ENCODE peak calls at places on chromosome 3, in five cellular contexts. U, P, V, K and C are unnamed samples.

GRCh38 chr3:188153498-188153948 is 434 bp upstream of the LPP start:
- DNase-seq in P (peak; percentile 89), K (peak; percentile 95), V (no peak), U (peak; percentile 87), C (peak; percentile 75)

GRCh38 chr3:175805825-175806224 is 946.7 kb downstream of the NAALADL2 start:
- DNase-seq in V (no peak), U (no peak), K (no peak), P (no peak), C (no peak)

GRCh38 chr3:187777331-187778046 is 32.2 kb upstream of the BCL6 start:
- DNase-seq in V (no peak), P (peak; percentile 7), K (no peak), U (peak; percentile 86), C (no peak)

GRCh38 chr3:11206316-11206715 is 52.0 kb downstream of the HRH1 start:
- DNase-seq in U (no peak), K (no peak), V (no peak), P (no peak), C (no peak)

GRCh38 chr3:137050281-137050680 is 92.5 kb downstream of the IL20RB start:
- DNase-seq in V (no peak), P (no peak), U (no peak), K (no peak), C (no peak)

GRCh38 chr3:33430061-33430460 is 10.1 kb downstream of the UBP1 start:
- DNase-seq in K (no peak), P (no peak), U (no peak), V (no peak), C (no peak)

GRCh38 chr3:71583569-71584215 is at the start of gene FOXP1:
- DNase-seq in U (peak; percentile 76), K (peak; percentile 86), P (peak; percentile 79), V (peak; percentile 75), C (peak; percentile 72)

GRCh38 chr3:43953814-43954241 is 263.1 kb downstream of the ABHD5 start:
- DNase-seq in U (no peak), K (no peak), P (peak; percentile 59), V (no peak), C (no peak)

GRCh38 chr3:131231710-131232348 is 149.7 kb upstream of the NUDT16 start:
- DNase-seq in U (peak; percentile 12), P (peak; percentile 13), K (no peak), V (no peak), C (no peak)

GRCh38 chr3:196400331-196400730 is 31.9 kb downstream of the UBXN7 start:
- DNase-seq in V (no peak), K (no peak), P (no peak), U (no peak), C (no peak)

DNA sequence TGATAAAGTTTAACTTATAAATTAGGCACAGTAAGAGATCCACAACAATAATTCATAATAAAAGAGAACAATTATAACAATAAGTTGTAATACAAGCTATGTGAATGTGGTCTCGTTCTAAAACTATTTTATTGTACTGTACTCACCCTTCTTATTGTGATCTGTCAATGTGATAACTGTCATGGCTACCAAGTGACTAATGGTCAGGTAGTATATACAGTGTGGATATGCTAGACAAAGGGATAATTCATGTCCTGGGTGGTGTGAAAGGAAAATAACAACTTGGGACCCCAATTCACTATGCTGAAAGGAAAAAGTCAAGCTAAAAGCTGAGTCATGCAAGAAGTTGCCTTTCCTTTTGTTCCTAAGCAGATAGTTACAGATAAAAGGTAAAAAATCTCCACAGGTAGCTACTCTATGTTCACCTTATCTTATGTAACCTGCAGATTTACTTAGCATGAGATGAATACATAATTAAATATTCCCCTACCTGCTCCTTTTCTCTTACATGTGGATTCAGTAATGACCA is 10.7 kb upstream of the CYP8B1 start:
- DNase-seq in K (no peak), P (no peak), U (no peak), V (no peak), C (no peak)
- TF ChIP-seq CTCF in K (no peak), P (no peak), U (no peak), V (no peak), C (no peak)

GRCh38 chr3:4271834-4272233 is 31.3 kb upstream of the SETMAR start:
- DNase-seq in K (no peak), V (no peak), U (peak; percentile 44), P (peak; percentile 41), C (no peak)
- TF ChIP-seq CTCF in K (no peak), V (peak; percentile 39), U (peak; percentile 57), P (peak; percentile 77), C (peak; percentile 60)

GRCh38 chr3:185069583-185070030 is 83.3 kb downstream of the C3orf70 start:
- DNase-seq in U (no peak), V (no peak), K (no peak), P (no peak), C (no peak)
- TF ChIP-seq CTCF in U (no peak), V (no peak), K (no peak), P (no peak), C (no peak)

DNA sequence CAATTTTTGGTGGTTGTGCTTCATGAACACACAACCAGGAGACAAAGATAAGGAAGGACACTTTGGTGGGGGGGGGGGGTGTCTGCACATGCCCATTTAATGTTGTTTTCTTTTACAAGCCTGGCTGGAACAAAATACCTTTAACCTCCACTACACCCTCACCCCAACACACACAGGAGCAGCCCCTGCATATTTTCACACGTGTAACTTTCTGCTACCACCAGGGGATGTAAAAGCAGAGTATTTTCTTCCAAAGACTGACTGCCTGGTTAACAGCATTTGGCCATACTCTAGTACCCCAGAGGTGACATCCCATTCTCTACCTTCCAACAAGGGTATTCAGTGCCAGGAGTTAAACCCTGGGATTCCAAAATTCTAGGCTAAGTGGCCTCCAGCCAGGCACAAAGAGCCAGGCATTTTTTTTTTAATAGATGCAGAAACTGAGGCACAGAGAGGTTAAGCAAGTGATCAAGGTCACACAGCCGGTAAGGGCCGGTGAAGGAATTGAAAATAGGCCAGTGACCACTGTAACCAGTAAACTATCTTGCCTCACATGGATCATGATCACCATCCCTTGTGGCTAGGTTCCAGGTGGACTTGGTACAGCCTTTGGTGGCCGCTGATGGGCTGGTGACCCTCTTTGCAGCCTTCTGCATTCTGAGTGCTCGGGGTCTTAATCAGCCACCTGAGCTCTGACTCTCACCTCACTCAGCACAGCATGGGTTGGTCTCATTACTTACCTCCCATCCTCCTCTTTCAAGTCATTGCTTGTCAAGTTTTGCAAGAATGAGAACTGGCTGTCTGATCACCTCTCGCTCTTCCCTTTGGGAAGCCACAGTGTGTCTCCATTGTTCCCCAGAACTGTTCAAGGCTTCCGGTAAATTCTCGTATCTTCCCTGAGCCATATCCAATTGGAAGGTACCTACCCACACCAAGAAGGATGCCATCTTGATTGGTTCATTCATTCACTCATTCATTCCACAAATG is 20.4 kb downstream of the MAGI1 start:
- DNase-seq in P (no peak), U (peak; percentile 85), K (no peak), V (no peak), C (no peak)
- TF ChIP-seq CTCF in P (peak; percentile 15), U (no peak), K (no peak), V (no peak), C (no peak)